ENCODE peak calls at places on chromosomes 16 and 17, in ten cellular contexts. F is GM12865; E is endodermal cell; D is CD8-positive, alpha-beta T cell; I is HCT116; R is HFF-Myc; M is upper lobe of right lung; W is upper lobe of left lung; K is AG04449; U is cardiac fibroblast. S is an unnamed sample.

GRCh38 chr17:549197-550040 is 165.2 kb downstream of the VPS53 start:
- DNase-seq in F (no peak), E (no peak), D (no peak), I (no peak), R (peak), M (no peak), W (no peak), K (no peak), U (no peak), S (no peak)

GRCh38 chr17:47844814-47845453 is 3.9 kb upstream of the SCRN2 start:
- DNase-seq in F (no peak), E (no peak), D (no peak), I (no peak), R (no peak), M (no peak), W (no peak), K (no peak), U (peak), S (no peak)

GRCh38 chr17:80938556-80938955 is 53.1 kb upstream of the CHMP6 start:
- DNase-seq in F (no peak), E (no peak), D (peak), I (no peak), R (no peak), M (peak), W (no peak), K (no peak), U (no peak), S (no peak)

GRCh38 chr17:8131844-8132441 is 8.0 kb upstream of the HES7 start:
- DNase-seq in F (no peak), E (no peak), D (no peak), I (no peak), R (no peak), M (no peak), W (no peak), K (no peak), U (no peak), S (no peak)

GRCh38 chr17:39738568-39738901 is 797 bp downstream of the GRB7 start:
- DNase-seq in F (no peak), E (peak), D (peak), I (no peak), R (no peak), M (no peak), W (peak), K (no peak), U (no peak), S (no peak)

GRCh38 chr17:34547453-34548063 is 31.8 kb upstream of the TMEM132E start:
- DNase-seq in F (no peak), E (peak), D (no peak), I (no peak), R (no peak), M (no peak), W (no peak), K (no peak), U (no peak), S (no peak)

GRCh38 chr17:14553847-14554246 is 253.0 kb downstream of the HS3ST3B1 start:
- DNase-seq in F (no peak), E (no peak), D (no peak), I (no peak), R (no peak), M (no peak), W (no peak), K (no peak), U (no peak), S (no peak)

GRCh38 chr16:88857728-88858339 is 907 bp downstream of the TRAPPC2L start:
- DNase-seq in F (peak), E (peak), D (peak), I (peak), R (peak), M (peak), W (peak), K (peak), U (peak), S (peak)

GRCh38 chr16:3878610-3879009 is 1.9 kb downstream of the CREBBP start:
- DNase-seq in F (peak), E (no peak), D (no peak), I (no peak), R (no peak), M (no peak), W (no peak), K (no peak), U (peak), S (no peak)

GRCh38 chr16:81448154-81449131 is 3.8 kb downstream of the CMIP start:
- DNase-seq in F (no peak), E (peak), D (no peak), I (no peak), R (no peak), M (no peak), W (no peak), K (no peak), U (no peak), S (peak)

GRCh38 chr17:80069886-80070177 is 31.5 kb upstream of the GAA start:
- DNase-seq in F (no peak), E (no peak), D (no peak), I (no peak), R (no peak), M (no peak), W (no peak), K (no peak), U (no peak), S (no peak)

GRCh38 chr17:8173056-8173870 is 2.9 kb downstream of the TMEM107 start:
- DNase-seq in F (peak), E (peak), D (peak), I (peak), R (peak), M (peak), W (peak), K (peak), U (peak), S (peak)

GRCh38 chr17:4648741-4649140 is 7.3 kb upstream of the ALOX15 start:
- DNase-seq in F (no peak), E (no peak), D (no peak), I (no peak), R (no peak), M (peak), W (no peak), K (no peak), U (no peak), S (no peak)

GRCh38 chr17:42623732-42624596 is 14.5 kb downstream of the TUBG1 start:
- DNase-seq in F (no peak), E (no peak), D (no peak), I (peak), R (no peak), M (no peak), W (no peak), K (no peak), U (peak), S (peak)

GRCh38 chr17:41868568-41868967 is 3.3 kb upstream of the KLHL11 start:
- DNase-seq in F (no peak), E (no peak), D (no peak), I (no peak), R (no peak), M (no peak), W (no peak), K (no peak), U (no peak), S (no peak)

GRCh38 chr16:81238296-81239011 is at the start of gene BCO1:
- DNase-seq in F (no peak), E (peak), D (no peak), I (no peak), R (no peak), M (no peak), W (no peak), K (peak), U (peak), S (peak)

DNA sequence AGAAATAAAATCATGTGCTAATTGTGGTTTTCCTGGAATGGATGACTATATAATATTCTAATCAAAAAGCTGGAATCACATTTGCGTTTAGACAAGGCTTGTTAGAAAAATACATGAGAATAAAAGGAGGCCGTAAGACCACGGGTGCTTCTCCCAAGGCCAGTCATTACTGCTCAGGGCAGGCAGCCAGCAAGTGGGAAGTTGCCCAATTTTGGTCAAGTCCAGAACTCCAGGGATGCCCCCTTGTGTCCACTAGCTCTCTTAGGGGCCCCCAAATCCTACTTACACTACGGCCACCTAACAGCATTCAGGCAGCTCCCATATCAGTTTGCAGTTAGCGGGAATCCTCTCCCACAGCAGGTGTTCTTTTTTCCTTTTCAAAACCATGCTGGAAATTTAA is 26.0 kb upstream of the LYRM9 start:
- DNase-seq in F (no peak), E (no peak), D (no peak), I (no peak), R (no peak), M (no peak), W (no peak), K (no peak), U (peak), S (no peak)
- TF ChIP-seq CTCF in F (no peak), E (peak), D (no peak), I (no peak), R (no peak), M (no peak), W (no peak), K (no peak), U (no peak), S (no peak)

DNA sequence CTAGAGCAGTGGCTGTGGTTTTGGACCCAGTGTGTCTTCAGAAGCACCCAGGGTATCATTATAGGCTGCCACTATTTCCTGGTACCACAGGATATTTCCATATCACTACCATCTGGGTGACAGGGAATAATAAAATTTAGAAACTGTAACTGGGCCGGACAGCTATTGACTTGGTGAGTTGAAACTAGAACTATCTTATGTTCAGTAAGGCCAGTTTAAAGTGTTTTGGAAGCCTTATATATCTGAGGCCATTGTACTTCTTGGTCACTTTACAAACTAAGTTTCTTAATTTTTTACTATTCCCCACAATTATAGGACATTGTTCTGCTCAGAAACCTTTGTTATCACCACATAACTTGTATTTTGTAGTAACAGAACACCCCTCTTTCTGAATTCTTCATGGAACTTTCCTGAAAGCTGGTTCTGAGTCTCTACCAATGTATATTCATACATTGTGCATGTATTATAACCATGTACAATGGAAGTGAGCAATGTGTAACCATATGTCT is 34.0 kb downstream of the ZNF207 start:
- DNase-seq in F (no peak), E (no peak), D (no peak), I (no peak), R (no peak), M (no peak), W (no peak), K (no peak), U (no peak), S (no peak)
- H3K4me3 ChIP-seq in F (no peak), E (no peak), D (no peak), I (no peak), R (no peak), M (no peak), W (no peak), K (no peak), U (no peak), S (no peak)

DNA sequence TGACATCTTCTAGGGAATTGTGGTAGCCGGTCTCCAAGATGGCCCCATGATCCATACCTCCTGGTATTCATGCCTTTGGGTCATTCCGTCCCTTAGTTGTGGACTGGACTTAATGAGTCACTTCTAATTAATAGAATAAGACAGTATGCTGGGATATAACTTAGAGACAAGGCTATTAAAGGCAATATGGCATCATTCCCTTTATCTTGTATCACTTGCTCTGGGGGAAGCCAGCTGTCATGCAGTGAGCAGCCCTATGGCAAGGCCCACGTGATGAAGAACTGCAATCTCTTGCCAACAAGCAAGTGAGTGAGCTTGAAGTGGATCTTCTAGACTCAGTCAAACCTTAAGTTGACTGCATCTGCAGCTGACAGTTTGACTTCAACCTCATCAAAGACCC is 97.8 kb upstream of the MED13 start:
- DNase-seq in F (no peak), E (peak), D (no peak), I (no peak), R (no peak), M (no peak), W (no peak), K (no peak), U (no peak), S (no peak)
- TF ChIP-seq CTCF in F (no peak), E (no peak), D (no peak), I (no peak), R (no peak), M (no peak), W (no peak), K (no peak), U (no peak), S (no peak)

GRCh38 chr17:75830168-75831031 is 13.8 kb downstream of the UNC13D start:
- DNase-seq in F (no peak), E (peak), D (no peak), I (no peak), R (no peak), M (no peak), W (no peak), K (no peak), U (no peak), S (no peak)

GRCh38 chr17:75829747-75830146 is 14.5 kb downstream of the UNC13D start:
- DNase-seq in F (no peak), E (no peak), D (no peak), I (no peak), R (no peak), M (no peak), W (no peak), K (no peak), U (no peak), S (no peak)

GRCh38 chr17:75832652-75833400 is 11.4 kb downstream of the UNC13D start:
- DNase-seq in F (no peak), E (peak), D (peak), I (no peak), R (no peak), M (no peak), W (no peak), K (no peak), U (no peak), S (no peak)

GRCh38 chr17:75832164-75832651 is 12.0 kb downstream of the UNC13D start:
- DNase-seq in F (no peak), E (peak), D (peak), I (no peak), R (peak), M (peak), W (peak), K (no peak), U (peak), S (no peak)

GRCh38 chr17:75831032-75831567 is 13.1 kb downstream of the UNC13D start:
- DNase-seq in F (no peak), E (no peak), D (no peak), I (no peak), R (no peak), M (no peak), W (no peak), K (no peak), U (no peak), S (no peak)
- H3K4me3 ChIP-seq in F (no peak), E (no peak), D (no peak), I (no peak), R (no peak), M (no peak), W (no peak), K (no peak), U (no peak), S (no peak)

S was measured in LNCaP clone FGC.